ENCODE peak calls at places on chromosome 5, in ten cellular contexts. One of them, this sample, is unnamed.

GRCh38 chr5:91235194-91235793 is 147.8 kb downstream of the ARRDC3 start:
- DNase-seq in CD4-positive, alpha-beta memory T cell: no peak
- DNase-seq in SW 1271: no peak
- DNase-seq in AG04449: no peak
- DNase-seq in omental fat pad: no peak
- DNase-seq in kidney tubule cell: no peak
- DNase-seq in left cardiac atrium: no peak
- DNase-seq in PC-9: no peak
- DNase-seq in NCI-H774: no peak
- DNase-seq in posterior cingulate gyrus: no peak
- DNase-seq in this sample: no peak

GRCh38 chr5:80346055-80346454 is 26.3 kb downstream of the SPZ1 start:
- DNase-seq in CD4-positive, alpha-beta memory T cell: peak; percentile 18
- DNase-seq in SW 1271: no peak
- DNase-seq in AG04449: no peak
- DNase-seq in omental fat pad: no peak
- DNase-seq in kidney tubule cell: peak; percentile 26
- DNase-seq in left cardiac atrium: no peak
- DNase-seq in PC-9: peak; percentile 47
- DNase-seq in NCI-H774: no peak
- DNase-seq in posterior cingulate gyrus: no peak
- DNase-seq in this sample: no peak

GRCh38 chr5:153792305-153792704 is 246.4 kb downstream of the FAM114A2 start:
- DNase-seq in CD4-positive, alpha-beta memory T cell: no peak
- DNase-seq in SW 1271: no peak
- DNase-seq in AG04449: no peak
- DNase-seq in omental fat pad: no peak
- DNase-seq in kidney tubule cell: no peak
- DNase-seq in left cardiac atrium: no peak
- DNase-seq in PC-9: no peak
- DNase-seq in NCI-H774: no peak
- DNase-seq in posterior cingulate gyrus: no peak
- DNase-seq in this sample: no peak

GRCh38 chr5:174229640-174230350 is 184.3 kb downstream of the NSG2 start:
- DNase-seq in CD4-positive, alpha-beta memory T cell: no peak
- DNase-seq in SW 1271: no peak
- DNase-seq in AG04449: peak; percentile 55
- DNase-seq in omental fat pad: no peak
- DNase-seq in kidney tubule cell: peak; percentile 44
- DNase-seq in left cardiac atrium: peak; percentile 24
- DNase-seq in PC-9: no peak
- DNase-seq in NCI-H774: no peak
- DNase-seq in posterior cingulate gyrus: no peak
- DNase-seq in this sample: no peak

GRCh38 chr5:50725800-50726474 is 59.5 kb downstream of the PARP8 start:
- DNase-seq in CD4-positive, alpha-beta memory T cell: no peak
- DNase-seq in SW 1271: no peak
- DNase-seq in AG04449: no peak
- DNase-seq in omental fat pad: no peak
- DNase-seq in kidney tubule cell: no peak
- DNase-seq in left cardiac atrium: no peak
- DNase-seq in PC-9: no peak
- DNase-seq in NCI-H774: no peak
- DNase-seq in posterior cingulate gyrus: no peak
- DNase-seq in this sample: no peak

GRCh38 chr5:14743601-14744295 is 79.2 kb downstream of the OTULIN start:
- DNase-seq in CD4-positive, alpha-beta memory T cell: no peak
- DNase-seq in SW 1271: no peak
- DNase-seq in AG04449: peak; percentile 50
- DNase-seq in omental fat pad: no peak
- DNase-seq in kidney tubule cell: no peak
- DNase-seq in left cardiac atrium: no peak
- DNase-seq in PC-9: no peak
- DNase-seq in NCI-H774: no peak
- DNase-seq in posterior cingulate gyrus: no peak
- DNase-seq in this sample: no peak

GRCh38 chr5:107563957-107564544 is 106.7 kb downstream of the EFNA5 start:
- DNase-seq in CD4-positive, alpha-beta memory T cell: no peak
- DNase-seq in SW 1271: no peak
- DNase-seq in AG04449: no peak
- DNase-seq in omental fat pad: no peak
- DNase-seq in kidney tubule cell: no peak
- DNase-seq in left cardiac atrium: no peak
- DNase-seq in PC-9: peak; percentile 59
- DNase-seq in NCI-H774: no peak
- DNase-seq in posterior cingulate gyrus: no peak
- DNase-seq in this sample: no peak

GRCh38 chr5:2749514-2750025 is 1.9 kb downstream of the IRX2 start:
- DNase-seq in CD4-positive, alpha-beta memory T cell: no peak
- DNase-seq in SW 1271: no peak
- DNase-seq in AG04449: no peak
- DNase-seq in omental fat pad: no peak
- DNase-seq in kidney tubule cell: peak; percentile 12
- DNase-seq in left cardiac atrium: no peak
- DNase-seq in PC-9: no peak
- DNase-seq in NCI-H774: no peak
- DNase-seq in posterior cingulate gyrus: no peak
- DNase-seq in this sample: no peak

GRCh38 chr5:132464155-132464939 is 26.2 kb downstream of the IRF1 start:
- DNase-seq in CD4-positive, alpha-beta memory T cell: peak; percentile 28
- DNase-seq in SW 1271: no peak
- DNase-seq in AG04449: no peak
- DNase-seq in omental fat pad: no peak
- DNase-seq in kidney tubule cell: no peak
- DNase-seq in left cardiac atrium: no peak
- DNase-seq in PC-9: peak; percentile 46
- DNase-seq in NCI-H774: no peak
- DNase-seq in posterior cingulate gyrus: peak; percentile 80
- DNase-seq in this sample: no peak

GRCh38 chr5:31211098-31211497 is 17.6 kb downstream of the CDH6 start:
- DNase-seq in CD4-positive, alpha-beta memory T cell: no peak
- DNase-seq in SW 1271: no peak
- DNase-seq in AG04449: no peak
- DNase-seq in omental fat pad: no peak
- DNase-seq in kidney tubule cell: no peak
- DNase-seq in left cardiac atrium: no peak
- DNase-seq in PC-9: no peak
- DNase-seq in NCI-H774: no peak
- DNase-seq in posterior cingulate gyrus: no peak
- DNase-seq in this sample: no peak